ENCODE peak calls at places on chromosomes 16 and 17, in seven cellular contexts. T is A549, Y is transverse colon, E is tibial nerve, D is stomach, Q is SK-N-SH, C is GM12878. I is an unnamed sample.
A peak's percentile ranks its signal among the peaks of the same experiment; 100 is the strongest.

GRCh38 chr17:76697702-76698465 is 12.9 kb downstream of the MXRA7 start:
- DNase-seq in D (no peak), Y (no peak), C (no peak), T (no peak), Q (peak; percentile 86), E (no peak), I (no peak)

GRCh38 chr16:14562691-14563491 is 67.2 kb downstream of the PARN start:
- DNase-seq in Q (no peak), T (peak; percentile 73), D (peak; percentile 48), C (no peak), Y (peak; percentile 41), E (peak; percentile 7), I (no peak)

GRCh38 chr17:31371511-31372097 is 19.9 kb upstream of the RAB11FIP4 start:
- DNase-seq in C (no peak), Q (no peak), Y (no peak), D (no peak), T (no peak), E (no peak), I (no peak)

GRCh38 chr16:4077083-4077714 is 39.0 kb downstream of the ADCY9 start:
- DNase-seq in Y (no peak), Q (no peak), D (no peak), T (no peak), E (no peak), C (no peak), I (no peak)

GRCh38 chr16:89784409-89784808 is 32.0 kb downstream of the FANCA start:
- DNase-seq in Q (no peak), D (no peak), T (no peak), C (no peak), Y (no peak), E (no peak), I (no peak)

GRCh38 chr17:79405823-79406222 is 205.0 kb downstream of the RBFOX3 start:
- DNase-seq in C (no peak), E (no peak), D (no peak), Y (no peak), T (no peak), Q (no peak), I (no peak)

GRCh38 chr17:5702951-5703510 is 118.7 kb upstream of the NLRP1 start:
- DNase-seq in Y (no peak), E (no peak), T (no peak), D (no peak), Q (no peak), C (no peak), I (no peak)

GRCh38 chr17:28507567-28508195 is 1.5 kb downstream of the FOXN1 start:
- DNase-seq in T (no peak), Y (peak; percentile 48), Q (no peak), E (no peak), C (no peak), D (no peak), I (no peak)

GRCh38 chr16:73879621-73880020 is 417.0 kb upstream of the PSMD7 start:
- DNase-seq in C (no peak), Y (no peak), D (no peak), T (no peak), E (no peak), Q (no peak), I (no peak)

GRCh38 chr17:61453563-61453962 is 1.3 kb downstream of the TBX4 start:
- DNase-seq in E (no peak), C (no peak), Y (no peak), Q (no peak), T (no peak), D (no peak), I (no peak)

GRCh38 chr16:85056211-85056748 is 28.7 kb downstream of the KIAA0513 start:
- DNase-seq in D (no peak), T (no peak), Q (peak; percentile 46), C (no peak), E (no peak), Y (no peak), I (no peak)
- TF ChIP-seq CTCF in D (peak; percentile 14), T (no peak), Q (peak; percentile 37), C (peak; percentile 40), E (peak; percentile 55), Y (no peak), I (peak; percentile 31)

GRCh38 chr17:20994779-20995149 is 48.0 kb downstream of the USP22 start:
- DNase-seq in E (no peak), Y (peak; percentile 3), T (no peak), Q (peak; percentile 18), D (no peak), C (no peak), I (no peak)

GRCh38 chr17:20993863-20994778 is 48.7 kb downstream of the USP22 start:
- DNase-seq in T (no peak), Y (peak; percentile 39), C (no peak), E (no peak), Q (peak; percentile 10), D (peak; percentile 68), I (no peak)

GRCh38 chr17:20991276-20992037 is 51.4 kb downstream of the USP22 start:
- DNase-seq in E (no peak), Y (no peak), D (no peak), T (no peak), Q (no peak), C (no peak), I (no peak)

GRCh38 chr17:20992416-20992815 is 50.4 kb downstream of the USP22 start:
- DNase-seq in Y (no peak), T (no peak), E (no peak), C (no peak), D (no peak), Q (no peak), I (no peak)

GRCh38 chr17:20992987-20993862 is 49.6 kb downstream of the USP22 start:
- DNase-seq in Y (peak; percentile 59), Q (peak; percentile 95), D (peak; percentile 60), E (peak; percentile 64), T (peak; percentile 81), C (peak; percentile 3), I (no peak)
- TF ChIP-seq EP300 in Y (no peak), Q (no peak), D (no peak), E (peak; percentile 53), T (no peak), C (no peak), I (no peak)

GRCh38 chr16:49491111-49491670 is 117.6 kb downstream of the C16orf78 start:
- DNase-seq in Q (no peak), C (no peak), Y (no peak), D (no peak), T (no peak), E (no peak), I (no peak)

GRCh38 chr16:49493836-49494235 is 120.2 kb downstream of the C16orf78 start:
- DNase-seq in E (no peak), D (no peak), C (no peak), Q (no peak), Y (no peak), T (no peak), I (no peak)

GRCh38 chr16:49492896-49493620 is 119.5 kb downstream of the C16orf78 start:
- DNase-seq in Y (no peak), T (no peak), D (no peak), Q (peak; percentile 62), E (no peak), C (no peak), I (no peak)

GRCh38 chr16:49491736-49492089 is 118.1 kb downstream of the C16orf78 start:
- DNase-seq in T (peak; percentile 10), C (no peak), Q (no peak), Y (peak; percentile 23), E (peak; percentile 21), D (no peak), I (no peak)

DNA sequence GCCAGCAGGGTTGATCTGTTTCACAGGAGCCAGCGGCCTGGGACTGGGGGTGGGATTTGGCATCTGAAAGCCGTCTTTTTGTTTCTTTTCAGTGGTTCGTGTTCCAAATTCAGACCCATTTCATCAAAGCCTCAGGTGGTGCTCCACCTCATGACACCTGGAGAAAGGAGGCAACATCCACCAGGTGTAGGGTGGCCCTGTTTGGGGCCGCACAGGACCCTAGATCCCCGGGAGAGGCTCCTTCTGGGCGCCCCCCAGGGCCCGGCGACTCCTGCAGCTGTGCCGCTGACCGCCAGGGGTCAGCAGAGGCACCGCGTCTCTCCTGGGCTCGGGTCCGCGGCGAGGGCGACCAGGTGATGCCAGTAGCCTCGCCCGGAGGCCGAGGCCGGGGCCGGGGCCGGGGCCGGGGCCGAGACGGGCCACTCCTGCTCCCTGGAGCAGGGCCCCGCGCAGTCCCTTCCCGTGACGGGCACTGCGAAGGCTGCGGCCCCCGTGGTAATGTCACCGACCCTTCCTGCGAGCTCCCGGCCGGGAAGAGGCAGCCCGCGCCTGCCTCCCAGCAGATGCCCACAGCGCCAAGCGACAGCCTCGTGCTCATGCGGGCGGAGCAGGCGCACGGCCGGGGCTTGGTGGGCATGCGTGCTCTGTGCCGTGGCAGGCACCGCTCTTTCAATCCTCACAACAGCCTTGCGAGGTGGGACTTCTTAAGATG is 118.6 kb downstream of the C16orf78 start:
- DNase-seq in C (no peak), Y (peak; percentile 35), E (no peak), D (peak; percentile 44), Q (peak; percentile 94), T (peak; percentile 15), I (no peak)
- TF ChIP-seq CTCF in C (peak; percentile 84), Y (peak; percentile 94), E (peak; percentile 88), D (peak; percentile 93), Q (peak; percentile 84), T (peak; percentile 91), I (peak; percentile 84)

DNA sequence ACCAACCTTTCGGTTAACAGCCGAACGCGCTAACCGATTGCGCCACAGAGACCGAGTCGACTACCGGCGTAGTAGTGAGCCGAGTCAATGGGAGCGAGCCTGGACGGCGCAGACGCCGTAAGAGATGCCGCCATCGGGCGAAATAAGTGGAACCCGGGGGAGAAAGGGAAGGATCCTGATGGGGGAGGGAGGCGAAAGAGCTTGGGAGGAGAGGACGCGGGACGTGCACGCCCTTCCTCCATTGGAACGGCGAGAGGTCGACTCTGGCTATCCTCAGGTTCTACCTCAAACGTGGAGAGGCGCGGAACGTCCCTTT is 780 bp upstream of the PSMB3 start:
- DNase-seq in Y (peak; percentile 88), T (peak; percentile 92), Q (peak; percentile 73), D (peak; percentile 84), E (peak; percentile 81), C (peak; percentile 80), I (no peak)
- TF ChIP-seq EP300 in Y (no peak), T (no peak), Q (no peak), D (no peak), E (no peak), C (no peak), I (no peak)

GRCh38 chr16:66484453-66485213 is 57.5 kb downstream of the BEAN1 start:
- DNase-seq in Y (no peak), C (no peak), T (peak; percentile 19), D (no peak), Q (no peak), E (no peak), I (no peak)
- TF ChIP-seq CTCF in Y (no peak), C (no peak), T (no peak), D (no peak), Q (no peak), E (no peak), I (no peak)

GRCh38 chr17:7614422-7615264 is at the start of gene FXR2:
- DNase-seq in Y (peak; percentile 100), D (peak; percentile 100), E (peak; percentile 99), Q (peak; percentile 99), C (peak; percentile 99), T (peak; percentile 100), I (peak; percentile 100)
- TF ChIP-seq EP300 in Y (no peak), D (no peak), E (no peak), Q (no peak), C (no peak), T (no peak), I (no peak)

DNA sequence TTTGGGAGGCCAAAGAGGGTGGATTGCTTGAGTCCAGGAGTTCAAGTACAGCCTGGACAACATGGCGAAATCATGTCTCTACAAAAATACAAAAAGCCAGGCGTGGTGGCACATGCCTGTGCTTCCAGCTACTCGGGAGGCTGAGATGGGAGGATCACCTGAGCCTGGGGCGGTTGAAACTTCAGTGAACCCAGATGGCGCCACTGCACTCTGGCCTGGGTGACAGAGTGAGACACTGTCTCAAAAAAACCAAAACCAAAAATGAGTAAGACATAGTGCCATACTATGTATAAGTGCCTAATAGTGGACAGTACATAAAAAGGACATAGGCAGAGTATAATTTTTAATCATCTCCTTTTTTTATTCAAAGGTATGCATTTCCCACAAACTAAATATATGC is 4.0 kb downstream of the CTC1 start:
- DNase-seq in E (no peak), T (peak; percentile 31), D (no peak), Y (no peak), Q (no peak), C (no peak), I (no peak)
- TF ChIP-seq CTCF in E (no peak), T (no peak), D (no peak), Y (no peak), Q (no peak), C (peak; percentile 11), I (no peak)

I was measured in esophagus muscularis mucosa.